ENCODE peak calls at places on chromosome 16, in eight cellular contexts. H, I, P, T, S, M, X and F are unnamed samples.

GRCh38 chr16:54242199-54242598 is 44.4 kb downstream of the IRX3 start:
- DNase-seq in T (no peak), P (peak; percentile 24), I (no peak), S (no peak), H (no peak), M (no peak), X (no peak), F (no peak)

GRCh38 chr16:11526921-11527320 is 59.8 kb downstream of the LITAF start:
- DNase-seq in I (no peak), H (no peak), X (no peak), T (no peak), P (no peak), S (no peak), M (no peak), F (no peak)

GRCh38 chr16:19765860-19766553 is 47.9 kb downstream of the IQCK start:
- DNase-seq in S (no peak), M (no peak), T (peak; percentile 70), I (peak; percentile 38), P (no peak), X (no peak), H (peak; percentile 83), F (no peak)

GRCh38 chr16:83994087-83994486 is 26.0 kb downstream of the NECAB2 start:
- DNase-seq in P (peak; percentile 58), I (no peak), X (peak; percentile 96), S (no peak), M (no peak), H (peak; percentile 61), T (no peak), F (peak; percentile 98)

GRCh38 chr16:76474048-76474447 is 196.8 kb downstream of the CNTNAP4 start:
- DNase-seq in I (no peak), M (no peak), T (no peak), S (no peak), X (no peak), P (no peak), H (no peak), F (no peak)

GRCh38 chr16:67101301-67101675 is 8.5 kb upstream of the PHAF1 start:
- DNase-seq in X (peak; percentile 89), S (no peak), H (no peak), P (no peak), M (no peak), T (no peak), I (no peak), F (no peak)

GRCh38 chr16:84227548-84227947 is 12.3 kb downstream of the KCNG4 start:
- DNase-seq in P (no peak), M (no peak), H (no peak), I (no peak), S (no peak), X (no peak), T (no peak), F (no peak)

GRCh38 chr16:87100306-87101058 is 216.7 kb downstream of the C16orf95 start:
- DNase-seq in S (no peak), T (no peak), H (no peak), P (no peak), M (no peak), I (no peak), X (no peak), F (no peak)

GRCh38 chr16:12228607-12229499 is 252.3 kb downstream of the SNX29 start:
- DNase-seq in S (peak; percentile 58), I (peak; percentile 78), T (no peak), X (peak; percentile 86), H (no peak), M (peak; percentile 58), P (peak; percentile 79), F (peak; percentile 75)

GRCh38 chr16:14377326-14377725 is 252.7 kb downstream of the PARN start:
- DNase-seq in X (peak; percentile 34), H (no peak), P (no peak), M (no peak), I (no peak), T (no peak), S (no peak), F (peak; percentile 86)

GRCh38 chr16:67936124-67936875 is at the start of gene PSMB10:
- DNase-seq in I (peak; percentile 83), T (peak; percentile 87), S (no peak), X (peak; percentile 65), M (peak; percentile 70), H (no peak), P (peak; percentile 60), F (peak; percentile 68)

GRCh38 chr16:50884066-50884860 is 142.4 kb downstream of the CYLD start:
- DNase-seq in M (peak; percentile 66), P (peak; percentile 65), S (peak; percentile 33), X (no peak), H (no peak), I (no peak), T (no peak), F (no peak)

GRCh38 chr16:9334091-9334490 is 242.6 kb downstream of the HAPSTR1 start:
- DNase-seq in M (no peak), T (no peak), S (no peak), X (no peak), H (no peak), P (no peak), I (no peak), F (no peak)

GRCh38 chr16:4641876-4642275 is 17.2 kb downstream of the MGRN1 start:
- DNase-seq in T (no peak), M (no peak), I (no peak), H (no peak), P (no peak), S (no peak), X (no peak), F (no peak)

DNA sequence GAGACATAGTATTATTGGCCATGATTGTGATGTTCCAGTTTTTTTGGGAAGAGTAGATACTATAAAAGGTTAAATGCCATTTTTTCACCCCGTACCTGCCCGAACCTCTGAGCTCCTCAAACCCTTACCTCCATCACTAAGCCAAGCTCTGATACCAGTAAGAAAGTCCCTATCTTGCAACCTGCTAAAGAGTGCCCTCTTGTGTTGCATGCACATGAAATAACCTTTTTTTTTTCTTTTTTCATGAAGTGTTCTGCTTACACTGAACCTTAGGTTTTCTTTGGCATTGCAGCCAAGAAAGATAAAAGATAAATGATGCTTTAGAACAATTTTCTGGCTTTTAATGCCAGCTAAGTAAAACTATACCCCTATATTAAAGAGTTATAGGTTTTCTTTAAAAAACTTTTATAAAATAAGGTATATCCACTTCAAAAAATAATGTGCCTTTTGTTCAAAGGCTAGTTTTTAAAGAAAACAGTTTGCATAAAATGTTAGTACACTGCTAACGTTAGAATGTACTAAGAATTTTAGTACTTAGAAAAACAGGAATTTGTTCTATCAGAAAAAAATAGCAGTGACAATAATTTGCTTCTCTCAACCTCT is 295.3 kb upstream of the PMFBP1 start:
- DNase-seq in M (peak; percentile 27), S (no peak), X (peak; percentile 61), H (no peak), T (no peak), I (no peak), P (peak; percentile 26), F (peak; percentile 72)
- TF ChIP-seq CTCF in M (peak; percentile 34), S (peak; percentile 75), X (peak; percentile 89), H (peak; percentile 17), T (peak; percentile 21), I (peak; percentile 26), P (peak; percentile 39), F (peak; percentile 88)

GRCh38 chr16:71367243-71367976 is 8.9 kb downstream of the CALB2 start:
- DNase-seq in M (peak; percentile 72), S (peak; percentile 70), X (peak; percentile 35), H (no peak), I (peak; percentile 54), T (no peak), P (peak; percentile 83), F (peak; percentile 40)
- TF ChIP-seq CTCF in M (peak; percentile 63), S (peak; percentile 68), X (peak; percentile 64), H (peak; percentile 14), I (peak; percentile 32), T (no peak), P (peak; percentile 79), F (peak; percentile 61)

DNA sequence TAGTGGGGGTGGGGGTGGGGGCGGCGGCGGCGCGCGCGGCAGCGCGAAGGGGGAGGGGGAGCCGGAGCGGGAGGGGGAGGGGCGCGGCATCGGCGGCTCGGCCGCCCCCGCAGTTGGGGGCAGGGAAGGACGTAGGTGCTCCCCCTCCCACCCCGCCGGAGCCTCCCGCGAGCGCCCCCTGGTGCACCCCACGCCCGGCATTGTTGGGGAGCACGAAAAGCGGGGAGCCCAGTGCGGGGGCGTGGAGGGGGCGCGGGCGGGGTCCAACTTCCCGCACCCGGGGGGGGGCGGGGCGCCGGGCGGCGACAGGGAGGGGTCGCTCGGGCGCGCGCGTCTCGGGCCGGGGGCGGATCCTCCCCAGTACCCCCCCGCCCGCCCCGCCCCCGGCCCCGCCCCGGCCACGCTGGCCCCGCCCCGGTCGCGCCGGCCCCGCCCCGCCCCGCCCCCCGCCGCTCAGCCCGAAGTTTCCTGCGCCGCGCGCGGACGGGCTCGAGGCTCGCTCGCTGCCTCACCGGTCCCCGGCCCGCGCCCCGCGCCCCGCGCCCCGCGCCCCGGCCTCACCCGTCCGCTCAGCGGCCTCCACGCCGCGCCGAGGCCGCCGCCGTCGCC is at the start of gene CACNA1H:
- DNase-seq in P (no peak), I (no peak), X (no peak), M (peak; percentile 71), S (peak; percentile 53), T (no peak), H (no peak), F (no peak)
- TF ChIP-seq CTCF in P (no peak), I (no peak), X (no peak), M (no peak), S (peak; percentile 64), T (no peak), H (peak; percentile 36), F (no peak)

GRCh38 chr16:3186946-3187690 is 886 bp upstream of the OR1F1 start:
- DNase-seq in M (no peak), T (no peak), P (no peak), I (no peak), H (no peak), X (no peak), S (no peak), F (no peak)

GRCh38 chr16:3183445-3184139 is 4.4 kb upstream of the OR1F1 start:
- DNase-seq in S (no peak), X (no peak), H (no peak), M (no peak), P (no peak), T (no peak), I (no peak), F (no peak)

GRCh38 chr16:3179651-3180050 is 8.4 kb upstream of the OR1F1 start:
- DNase-seq in T (no peak), P (no peak), H (no peak), X (no peak), I (no peak), M (no peak), S (no peak), F (no peak)

GRCh38 chr16:3180445-3180878 is 7.5 kb upstream of the OR1F1 start:
- DNase-seq in H (no peak), P (no peak), I (no peak), X (no peak), M (no peak), S (no peak), T (peak; percentile 57), F (no peak)

DNA sequence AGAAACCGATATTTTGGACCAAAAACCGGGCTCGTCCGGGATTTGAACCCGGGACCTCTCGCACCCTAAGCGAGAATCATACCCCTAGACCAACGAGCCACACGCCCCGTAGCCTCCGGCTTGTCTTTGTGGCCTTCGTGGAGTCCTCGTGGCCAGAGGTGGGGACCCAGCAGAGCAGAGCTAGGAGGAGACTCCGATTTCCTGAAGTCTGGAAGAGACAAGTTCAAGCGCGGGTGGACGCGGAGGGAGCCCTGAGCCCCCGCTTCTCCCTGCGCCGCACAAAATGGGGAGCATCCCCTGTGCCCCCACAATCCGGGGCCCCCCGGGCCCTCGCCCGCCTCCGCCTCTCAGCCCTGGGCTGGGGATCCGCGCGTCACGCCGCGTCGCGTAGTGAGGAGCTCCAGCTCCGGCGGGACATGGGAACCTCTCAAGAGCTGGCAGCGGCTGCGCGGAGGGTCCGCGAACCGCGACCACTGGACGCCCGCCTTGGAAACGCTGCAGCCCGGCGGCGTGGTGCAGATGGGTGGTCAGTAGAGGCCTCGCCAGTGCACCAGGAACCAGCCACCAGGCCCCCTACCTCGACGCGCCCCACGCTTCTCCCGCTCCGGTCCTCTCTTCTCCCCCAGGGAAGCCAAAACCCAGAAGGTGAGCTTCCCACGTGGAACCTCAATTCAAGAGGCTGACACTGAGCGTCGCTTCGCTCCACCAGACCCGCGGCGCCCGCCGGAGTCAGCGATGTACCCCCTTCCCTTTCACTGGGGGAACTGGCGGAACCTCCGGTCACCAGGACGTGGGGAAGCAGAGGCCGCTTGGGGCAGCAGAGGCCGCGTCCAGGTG is 5.2 kb upstream of the OR1F1 start:
- DNase-seq in X (peak; percentile 46), T (no peak), H (no peak), I (peak; percentile 59), P (peak; percentile 88), M (peak; percentile 65), S (peak; percentile 75), F (peak; percentile 75)
- TF ChIP-seq CTCF in X (peak; percentile 26), T (no peak), H (peak; percentile 13), I (peak; percentile 26), P (peak; percentile 63), M (no peak), S (no peak), F (no peak)